ENCODE peak calls at places on chromosomes 11 and 22, in four cellular contexts. One of them, this sample, is unnamed.
A peak's percentile ranks its signal among the peaks of the same experiment; 100 is the strongest.

GRCh38 chr22:46073683-46074504 is 76.4 kb upstream of the PPARA start:
- DNase-seq in HepG2: no peak
- DNase-seq in WTC11: peak; percentile 8
- DNase-seq in K562: no peak
- DNase-seq in this sample: no peak

GRCh38 chr11:45794169-45794568 is 10.8 kb upstream of the SLC35C1 start:
- DNase-seq in HepG2: no peak
- DNase-seq in WTC11: no peak
- DNase-seq in K562: no peak
- DNase-seq in this sample: no peak

GRCh38 chr11:121105851-121106250 is 4.8 kb downstream of the TECTA start:
- DNase-seq in HepG2: no peak
- DNase-seq in WTC11: no peak
- DNase-seq in K562: no peak
- DNase-seq in this sample: no peak

GRCh38 chr11:119599864-119600593 is 129.0 kb downstream of the NECTIN1 start:
- DNase-seq in HepG2: no peak
- DNase-seq in WTC11: no peak
- DNase-seq in K562: no peak
- DNase-seq in this sample: no peak

GRCh38 chr22:47199261-47199948 is 437.0 kb downstream of the TBC1D22A start:
- DNase-seq in HepG2: no peak
- DNase-seq in WTC11: no peak
- DNase-seq in K562: no peak
- DNase-seq in this sample: no peak

GRCh38 chr11:82937554-82937953 is 36.0 kb downstream of the DDIAS start:
- DNase-seq in HepG2: peak; percentile 8
- DNase-seq in WTC11: no peak
- DNase-seq in K562: no peak
- DNase-seq in this sample: no peak

GRCh38 chr11:74685905-74686304 is 45.3 kb downstream of the CHRDL2 start:
- DNase-seq in HepG2: no peak
- DNase-seq in WTC11: no peak
- DNase-seq in K562: no peak
- DNase-seq in this sample: no peak

GRCh38 chr11:123696183-123696582 is 41.8 kb upstream of the SCN3B start:
- DNase-seq in HepG2: no peak
- DNase-seq in WTC11: no peak
- DNase-seq in K562: no peak
- DNase-seq in this sample: no peak

GRCh38 chr11:135022430-135022829 is 610.4 kb upstream of the B3GAT1 start:
- DNase-seq in HepG2: no peak
- DNase-seq in WTC11: no peak
- DNase-seq in K562: no peak
- DNase-seq in this sample: no peak

GRCh38 chr22:23695141-23695540 is 4.3 kb downstream of the RGL4 start:
- DNase-seq in HepG2: no peak
- DNase-seq in WTC11: no peak
- DNase-seq in K562: no peak
- DNase-seq in this sample: no peak

GRCh38 chr11:1653541-1654387 is 24.2 kb downstream of the KRTAP5-5 start:
- DNase-seq in HepG2: no peak
- DNase-seq in WTC11: no peak
- DNase-seq in K562: no peak
- DNase-seq in this sample: no peak

GRCh38 chr11:61429346-61429690 is 457 bp downstream of the CPSF7 start:
- DNase-seq in HepG2: peak; percentile 66
- DNase-seq in WTC11: peak; percentile 79
- DNase-seq in K562: peak; percentile 84
- DNase-seq in this sample: peak; percentile 75

GRCh38 chr11:30046211-30046945 is 29.5 kb upstream of the KCNA4 start:
- DNase-seq in HepG2: no peak
- DNase-seq in WTC11: peak; percentile 52
- DNase-seq in K562: no peak
- DNase-seq in this sample: peak; percentile 49

GRCh38 chr11:113721462-113722066 is 15.5 kb upstream of the TMPRSS5 start:
- DNase-seq in HepG2: no peak
- DNase-seq in WTC11: no peak
- DNase-seq in K562: no peak
- DNase-seq in this sample: no peak

DNA sequence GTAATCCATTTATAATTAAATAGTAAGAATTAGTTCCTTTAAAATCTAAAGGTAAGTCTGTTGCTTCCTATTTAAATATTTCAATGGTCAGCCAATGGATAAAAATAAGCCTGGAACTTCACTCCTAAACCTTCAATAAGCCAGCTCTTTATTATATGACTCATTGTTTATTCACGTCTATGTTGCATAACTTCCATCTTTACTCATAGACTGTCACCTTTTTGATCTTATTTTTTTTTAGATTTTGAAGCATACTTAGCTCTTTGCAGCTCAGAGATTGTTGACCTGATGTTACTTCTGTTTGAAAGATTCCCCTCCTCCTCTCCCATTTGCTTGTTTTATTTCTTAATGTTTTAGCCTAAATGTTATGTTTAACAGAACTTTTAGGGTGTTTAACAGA is 1571.2 kb upstream of the RAG2 start:
- DNase-seq in HepG2: peak; percentile 68
- DNase-seq in WTC11: no peak
- DNase-seq in K562: no peak
- DNase-seq in this sample: no peak
- TF ChIP-seq ELF4 in HepG2: no peak
- TF ChIP-seq ELF4 in WTC11: no peak
- TF ChIP-seq ELF4 in K562: no peak
- TF ChIP-seq ELF4 in this sample: no peak

GRCh38 chr22:17540481-17540880 is 22.8 kb upstream of the SLC25A18 start:
- DNase-seq in HepG2: no peak
- DNase-seq in WTC11: peak; percentile 69
- DNase-seq in K562: peak; percentile 69
- DNase-seq in this sample: peak; percentile 48

GRCh38 chr22:17537155-17537554 is 26.1 kb upstream of the SLC25A18 start:
- DNase-seq in HepG2: no peak
- DNase-seq in WTC11: no peak
- DNase-seq in K562: no peak
- DNase-seq in this sample: no peak

GRCh38 chr22:17541476-17541875 is 21.8 kb upstream of the SLC25A18 start:
- DNase-seq in HepG2: no peak
- DNase-seq in WTC11: no peak
- DNase-seq in K562: no peak
- DNase-seq in this sample: no peak

GRCh38 chr22:17536269-17536668 is 27.0 kb upstream of the SLC25A18 start:
- DNase-seq in HepG2: no peak
- DNase-seq in WTC11: no peak
- DNase-seq in K562: no peak
- DNase-seq in this sample: no peak
- TF ChIP-seq ELF4 in HepG2: no peak
- TF ChIP-seq ELF4 in WTC11: no peak
- TF ChIP-seq ELF4 in K562: no peak
- TF ChIP-seq ELF4 in this sample: no peak

DNA sequence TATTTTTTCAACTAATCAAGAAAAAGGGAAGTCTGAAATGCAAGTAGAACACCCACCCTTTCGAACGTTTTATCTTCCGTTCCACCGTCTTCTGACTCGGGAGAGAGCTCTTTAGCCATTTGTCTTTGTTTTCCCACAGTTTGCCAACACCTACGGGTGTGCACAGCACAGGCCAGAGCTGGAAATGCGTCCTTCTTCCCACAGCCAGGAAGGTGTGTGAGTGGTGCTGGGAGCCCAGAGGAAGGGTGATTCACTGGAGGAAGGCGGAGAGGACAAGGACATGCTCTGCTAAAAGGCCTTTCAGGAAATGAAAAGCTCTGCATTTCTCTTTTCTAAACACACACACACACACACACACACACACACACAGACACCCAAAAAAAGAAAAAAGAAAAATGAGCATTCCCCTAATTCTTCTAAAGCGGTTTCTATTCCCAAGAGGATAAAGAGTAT is 18.5 kb downstream of the ENDOD1 start:
- DNase-seq in HepG2: no peak
- DNase-seq in WTC11: no peak
- DNase-seq in K562: no peak
- DNase-seq in this sample: no peak
- TF ChIP-seq ELF4 in HepG2: no peak
- TF ChIP-seq ELF4 in WTC11: no peak
- TF ChIP-seq ELF4 in K562: no peak
- TF ChIP-seq ELF4 in this sample: no peak

DNA sequence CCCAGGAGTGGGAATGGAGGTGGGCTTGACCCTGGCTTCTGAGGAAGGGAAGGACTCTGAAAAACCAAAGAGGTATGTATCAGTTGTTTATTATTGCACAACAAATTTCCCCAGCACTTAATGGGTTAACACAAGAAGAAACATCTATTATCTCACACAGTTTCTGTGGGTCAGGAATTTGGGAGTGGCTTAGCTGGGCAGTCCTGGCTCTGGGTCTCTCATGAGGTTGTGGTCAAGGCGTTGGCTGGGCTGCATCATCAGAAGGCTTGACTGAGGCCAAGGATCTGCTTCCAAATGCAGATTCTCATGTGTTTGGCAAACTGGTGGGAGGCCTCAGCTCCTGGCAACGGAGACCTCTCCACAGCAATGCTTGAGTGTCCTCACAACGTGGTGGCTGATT is 17.5 kb upstream of the SMIM38 start:
- DNase-seq in HepG2: no peak
- DNase-seq in WTC11: no peak
- DNase-seq in K562: no peak
- DNase-seq in this sample: no peak
- TF ChIP-seq ELF4 in HepG2: no peak
- TF ChIP-seq ELF4 in WTC11: no peak
- TF ChIP-seq ELF4 in K562: no peak
- TF ChIP-seq ELF4 in this sample: no peak

DNA sequence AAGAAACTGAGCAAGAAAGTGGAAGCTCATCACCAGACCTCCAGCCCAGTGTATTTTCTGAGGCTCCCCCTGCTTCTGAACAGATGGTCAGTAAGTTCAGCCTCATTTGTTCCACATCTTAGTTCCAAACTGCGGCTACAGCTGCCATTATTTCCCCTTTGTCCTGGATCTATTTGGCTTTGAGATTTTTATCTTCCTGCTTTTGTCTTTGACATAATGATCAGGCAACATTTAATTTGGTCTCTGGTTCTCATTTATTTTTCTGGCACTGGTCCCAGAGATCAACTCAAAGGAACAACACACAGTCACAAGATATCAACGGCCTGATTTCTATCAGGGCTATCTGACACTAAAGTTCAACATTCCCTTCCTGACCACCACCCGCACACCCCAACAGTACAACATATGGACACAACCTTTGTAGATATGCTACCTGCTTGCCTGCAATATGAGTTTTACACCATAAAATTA is 137.5 kb downstream of the FAM76B start:
- DNase-seq in HepG2: no peak
- DNase-seq in WTC11: no peak
- DNase-seq in K562: no peak
- DNase-seq in this sample: no peak
- TF ChIP-seq ELF4 in HepG2: no peak
- TF ChIP-seq ELF4 in WTC11: no peak
- TF ChIP-seq ELF4 in K562: no peak
- TF ChIP-seq ELF4 in this sample: no peak

GRCh38 chr22:41976070-41976901 is 7.0 kb downstream of the SEPTIN3 start:
- DNase-seq in HepG2: no peak
- DNase-seq in WTC11: peak; percentile 45
- DNase-seq in K562: peak; percentile 74
- DNase-seq in this sample: peak; percentile 71

GRCh38 chr22:41975299-41976069 is 6.2 kb downstream of the SEPTIN3 start:
- DNase-seq in HepG2: no peak
- DNase-seq in WTC11: no peak
- DNase-seq in K562: no peak
- DNase-seq in this sample: no peak

GRCh38 chr22:41974691-41975290 is 5.5 kb downstream of the SEPTIN3 start:
- DNase-seq in HepG2: no peak
- DNase-seq in WTC11: no peak
- DNase-seq in K562: no peak
- DNase-seq in this sample: no peak

GRCh38 chr22:41978732-41979131 is 9.5 kb downstream of the SEPTIN3 start:
- DNase-seq in HepG2: no peak
- DNase-seq in WTC11: no peak
- DNase-seq in K562: no peak
- DNase-seq in this sample: no peak

DNA sequence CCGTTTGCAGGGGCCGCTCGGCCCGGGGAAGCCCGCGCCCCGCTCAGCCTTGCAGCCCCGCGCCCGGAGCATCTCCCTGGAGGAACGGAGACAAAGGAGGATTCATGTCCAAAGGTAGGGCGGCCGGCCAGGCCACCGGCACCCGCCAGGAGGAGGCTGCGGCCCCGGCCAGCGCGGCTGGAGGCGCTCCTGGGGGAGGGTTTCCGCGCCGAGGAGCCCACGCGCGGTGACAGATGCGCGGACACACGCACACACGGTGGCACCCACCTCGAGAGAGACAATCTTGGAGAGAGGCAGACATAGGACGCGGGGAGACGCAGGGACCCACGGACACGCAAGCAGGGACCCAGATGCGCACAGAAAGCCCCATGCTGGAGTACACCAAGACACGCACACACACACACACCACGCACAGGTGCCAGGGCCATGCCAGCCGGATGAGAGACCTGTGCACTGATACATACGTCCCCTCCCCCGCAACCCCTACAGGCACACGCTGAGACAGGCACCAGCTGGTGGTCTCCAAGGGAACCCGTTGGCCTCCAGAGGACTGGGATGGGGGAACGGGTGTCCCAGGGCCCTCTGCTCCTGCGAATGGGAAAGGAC is 7.8 kb downstream of the SEPTIN3 start:
- DNase-seq in HepG2: no peak
- DNase-seq in WTC11: peak; percentile 40
- DNase-seq in K562: no peak
- DNase-seq in this sample: peak; percentile 17
- TF ChIP-seq ELF4 in HepG2: no peak
- TF ChIP-seq ELF4 in WTC11: no peak
- TF ChIP-seq ELF4 in K562: no peak
- TF ChIP-seq ELF4 in this sample: no peak

GRCh38 chr22:35792501-35792900 is 74.8 kb downstream of the APOL5 start:
- DNase-seq in HepG2: no peak
- DNase-seq in WTC11: no peak
- DNase-seq in K562: no peak
- DNase-seq in this sample: no peak
- TF ChIP-seq ELF4 in HepG2: no peak
- TF ChIP-seq ELF4 in WTC11: no peak
- TF ChIP-seq ELF4 in K562: no peak
- TF ChIP-seq ELF4 in this sample: no peak

DNA sequence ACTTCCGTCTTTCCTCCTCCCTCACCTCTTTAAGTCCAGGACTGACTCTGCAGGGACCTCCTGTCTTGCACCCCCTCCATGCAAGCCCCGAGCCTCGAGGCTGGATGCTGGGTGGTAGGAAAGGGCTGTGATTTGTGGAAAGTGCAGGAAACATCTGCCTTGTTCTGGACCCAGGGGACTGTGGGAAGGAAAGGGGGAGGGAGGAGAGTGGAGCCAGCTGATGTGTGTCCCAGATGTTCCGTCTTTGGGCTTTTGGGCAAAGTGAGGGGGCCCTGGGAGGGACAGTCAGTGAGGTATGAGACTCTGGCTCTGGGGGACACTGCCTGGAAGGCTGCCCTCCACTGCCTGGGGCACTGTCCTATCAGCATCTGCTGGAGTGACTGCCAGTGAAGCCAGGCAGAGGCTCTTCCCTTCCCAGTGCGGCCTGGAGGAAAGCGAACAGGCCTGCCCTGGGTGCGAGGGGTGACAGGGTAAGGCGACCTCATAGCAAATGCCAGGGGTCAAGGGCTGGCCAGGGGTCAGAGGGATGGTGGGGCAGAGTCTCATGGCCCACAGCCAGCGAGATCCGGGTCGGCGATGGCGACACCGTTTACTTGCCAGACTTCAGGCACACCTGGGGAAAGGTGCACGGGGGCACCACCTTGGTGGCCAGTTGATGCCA is 1.7 kb downstream of the MRGPRD start:
- DNase-seq in HepG2: no peak
- DNase-seq in WTC11: peak; percentile 5
- DNase-seq in K562: no peak
- DNase-seq in this sample: no peak
- TF ChIP-seq ELF4 in HepG2: no peak
- TF ChIP-seq ELF4 in WTC11: no peak
- TF ChIP-seq ELF4 in K562: no peak
- TF ChIP-seq ELF4 in this sample: no peak